ENCODE peak calls at places on chromosomes 7 and 10, in eight cellular contexts. H is IMR-90, Q is HCT116, F is NB4, N is H1, I is ovary, S is tibial nerve, O is endothelial cell of umbilical vein. J is an unnamed sample.

GRCh38 chr10:124946945-124947344 is 5.0 kb downstream of the ZRANB1 start:
- DNase-seq in O (no peak), Q (no peak), N (no peak), F (no peak), S (no peak), I (no peak), H (no peak), J (peak)

GRCh38 chr10:60288291-60288690 is 101.4 kb downstream of the ANK3 start:
- DNase-seq in S (no peak), F (no peak), Q (no peak), I (no peak), H (no peak), O (no peak), N (no peak), J (no peak)

GRCh38 chr7:64183126-64183742 is 23.8 kb upstream of the ZNF735 start:
- DNase-seq in O (no peak), S (no peak), H (no peak), N (no peak), I (peak), F (peak), Q (no peak), J (peak)

GRCh38 chr10:103145860-103146466 is 47.1 kb downstream of the NT5C2 start:
- DNase-seq in Q (peak), S (peak), F (peak), O (peak), I (peak), N (no peak), H (peak), J (peak)

GRCh38 chr7:434891-435486 is 84.7 kb downstream of the PDGFA start:
- DNase-seq in O (peak), H (no peak), I (no peak), F (no peak), S (no peak), Q (no peak), N (peak), J (no peak)

GRCh38 chr7:150372271-150373048 is 3.8 kb downstream of the REPIN1 start:
- DNase-seq in I (no peak), N (no peak), Q (no peak), F (no peak), O (no peak), S (no peak), H (no peak), J (no peak)

GRCh38 chr10:122181055-122181732 is 89.9 kb upstream of the BTBD16 start:
- DNase-seq in I (no peak), S (no peak), Q (no peak), F (no peak), N (no peak), O (peak), H (peak), J (no peak)

GRCh38 chr7:117875566-117875965 is 2.3 kb upstream of the CTTNBP2 start:
- DNase-seq in H (peak), O (no peak), I (no peak), N (peak), F (peak), Q (peak), S (no peak), J (no peak)

GRCh38 chr10:70913546-70914240 is 25.3 kb upstream of the PCBD1 start:
- DNase-seq in N (no peak), O (no peak), Q (no peak), H (no peak), I (no peak), F (no peak), S (no peak), J (no peak)

GRCh38 chr10:70985824-70986336 is 97.5 kb upstream of the PCBD1 start:
- DNase-seq in S (no peak), O (no peak), H (no peak), N (no peak), Q (no peak), I (no peak), F (peak), J (no peak)

GRCh38 chr7:140640060-140640611 is 477 bp downstream of the DENND2A start:
- DNase-seq in N (no peak), S (no peak), I (peak), H (peak), Q (no peak), F (peak), O (no peak), J (no peak)

GRCh38 chr7:155741805-155742204 is 70.5 kb downstream of the SHH start:
- DNase-seq in I (no peak), O (no peak), Q (no peak), N (no peak), H (no peak), F (no peak), S (no peak), J (no peak)

GRCh38 chr10:103696411-103697145 is 158.8 kb downstream of the SH3PXD2A start:
- DNase-seq in F (peak), O (peak), H (peak), Q (peak), I (no peak), N (peak), S (no peak), J (peak)

GRCh38 chr7:108442039-108442568 is 14.1 kb downstream of the NRCAM start:
- DNase-seq in I (no peak), H (no peak), S (no peak), Q (peak), N (no peak), O (peak), F (no peak), J (no peak)

GRCh38 chr10:77865585-77866324 is 60.8 kb downstream of the DLG5 start:
- DNase-seq in O (no peak), H (no peak), S (no peak), Q (no peak), N (no peak), I (no peak), F (no peak), J (no peak)

GRCh38 chr7:7707756-7708310 is 10.6 kb downstream of the RPA3 start:
- DNase-seq in N (peak), O (peak), F (no peak), H (peak), I (no peak), Q (no peak), S (no peak), J (no peak)

GRCh38 chr10:63165249-63165648 is 32.1 kb downstream of the NRBF2 start:
- DNase-seq in O (no peak), H (no peak), Q (no peak), N (no peak), I (no peak), S (no peak), F (no peak), J (no peak)

GRCh38 chr7:64883113-64883905 is 19.8 kb upstream of the ZNF273 start:
- DNase-seq in H (no peak), Q (no peak), N (no peak), O (no peak), S (no peak), I (peak), F (no peak), J (no peak)

GRCh38 chr10:69438531-69439349 is 12.5 kb upstream of the TSPAN15 start:
- DNase-seq in N (no peak), Q (peak), O (no peak), I (no peak), S (no peak), F (peak), H (peak), J (no peak)

GRCh38 chr7:31122649-31123058 is 70.5 kb downstream of the ADCYAP1R1 start:
- DNase-seq in O (peak), Q (peak), S (peak), H (peak), F (peak), I (peak), N (peak), J (peak)

GRCh38 chr7:98619450-98620321 is 2.6 kb downstream of the NPTX2 start:
- DNase-seq in S (no peak), H (peak), O (no peak), I (no peak), F (peak), N (no peak), Q (no peak), J (no peak)

GRCh38 chr7:114931656-114932011 is 9.7 kb downstream of the MDFIC start:
- DNase-seq in H (no peak), I (no peak), S (no peak), Q (no peak), O (no peak), N (no peak), F (no peak), J (no peak)

GRCh38 chr10:116097239-116097751 is 175.7 kb downstream of the GFRA1 start:
- DNase-seq in I (no peak), H (no peak), O (no peak), S (no peak), Q (no peak), F (no peak), N (no peak), J (no peak)

GRCh38 chr7:107014381-107015023 is 30.0 kb upstream of the PRKAR2B start:
- DNase-seq in I (no peak), F (no peak), Q (no peak), O (peak), S (no peak), H (peak), N (no peak), J (peak)

GRCh38 chr10:85614566-85614965 is 752.0 kb downstream of the GRID1 start:
- DNase-seq in N (no peak), O (no peak), H (no peak), F (peak), S (no peak), Q (no peak), I (no peak), J (no peak)

GRCh38 chr10:11533328-11533781 is 78.1 kb downstream of the USP6NL start:
- DNase-seq in N (no peak), H (peak), Q (no peak), I (no peak), S (no peak), F (peak), O (no peak), J (peak)

GRCh38 chr7:50679218-50680007 is 103.3 kb downstream of the GRB10 start:
- DNase-seq in Q (peak), F (peak), S (no peak), N (no peak), I (no peak), H (peak), O (peak), J (peak)
- TF ChIP-seq POLR2A in Q (no peak), F (no peak), S (no peak), N (no peak), I (no peak), H (no peak), O (no peak), J (no peak)

GRCh38 chr7:32586291-32587221 is 91.3 kb downstream of the AVL9 start:
- DNase-seq in S (no peak), Q (no peak), F (peak), H (peak), N (no peak), O (peak), I (no peak), J (peak)
- TF ChIP-seq POLR2A in S (no peak), Q (no peak), F (peak), H (no peak), N (peak), O (peak), I (no peak), J (no peak)

DNA sequence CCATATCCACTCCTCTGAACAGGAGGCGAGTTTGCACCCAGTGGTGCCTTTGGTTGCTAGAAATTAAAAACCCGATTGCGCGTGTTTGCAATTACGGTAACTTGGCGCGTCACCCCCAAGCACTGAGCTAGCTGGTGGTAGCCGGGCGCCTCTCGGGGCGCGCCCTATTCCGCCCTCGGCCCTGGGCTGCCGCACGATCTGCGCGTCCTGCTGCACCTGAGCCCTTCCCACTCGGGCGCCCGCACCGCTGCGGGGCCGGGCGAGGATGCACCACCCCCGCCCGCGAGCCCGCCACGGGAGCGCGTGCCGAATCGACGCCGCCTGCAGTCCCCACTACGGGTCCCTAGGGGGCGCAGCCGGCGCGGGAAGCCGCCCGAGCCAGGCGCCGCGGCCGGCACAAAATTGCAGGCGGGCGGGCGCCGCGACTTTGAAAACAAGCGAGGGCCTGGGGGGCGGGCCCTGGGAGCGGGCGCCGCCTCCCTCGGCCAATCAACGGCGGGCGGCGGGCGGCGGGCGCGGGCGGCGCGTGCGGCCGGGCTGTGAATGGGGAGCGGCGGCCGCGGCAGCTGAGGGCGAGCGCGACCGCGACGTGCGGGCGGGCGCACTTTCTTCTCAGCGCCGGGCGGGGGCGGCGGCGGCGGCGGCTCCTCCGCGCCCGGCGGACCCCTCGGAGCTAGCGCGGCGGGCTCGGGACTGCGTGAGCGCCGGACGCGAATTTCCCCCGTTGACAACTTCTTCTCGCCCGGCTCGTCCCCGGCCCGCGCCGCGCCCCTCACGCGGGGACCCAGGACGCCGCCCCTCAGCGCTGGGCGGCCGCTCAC is at the start of gene SDK1:
- DNase-seq in I (peak), Q (peak), F (peak), N (peak), O (peak), H (peak), S (peak), J (peak)
- TF ChIP-seq POLR2A in I (no peak), Q (no peak), F (no peak), N (no peak), O (no peak), H (no peak), S (no peak), J (no peak)

GRCh38 chr7:14817829-14818228 is 84.7 kb downstream of the DGKB start:
- DNase-seq in Q (no peak), H (no peak), I (no peak), S (no peak), N (no peak), O (no peak), F (no peak), J (no peak)
- TF ChIP-seq POLR2A in Q (no peak), H (no peak), I (no peak), S (no peak), N (no peak), O (no peak), F (no peak), J (no peak)

DNA sequence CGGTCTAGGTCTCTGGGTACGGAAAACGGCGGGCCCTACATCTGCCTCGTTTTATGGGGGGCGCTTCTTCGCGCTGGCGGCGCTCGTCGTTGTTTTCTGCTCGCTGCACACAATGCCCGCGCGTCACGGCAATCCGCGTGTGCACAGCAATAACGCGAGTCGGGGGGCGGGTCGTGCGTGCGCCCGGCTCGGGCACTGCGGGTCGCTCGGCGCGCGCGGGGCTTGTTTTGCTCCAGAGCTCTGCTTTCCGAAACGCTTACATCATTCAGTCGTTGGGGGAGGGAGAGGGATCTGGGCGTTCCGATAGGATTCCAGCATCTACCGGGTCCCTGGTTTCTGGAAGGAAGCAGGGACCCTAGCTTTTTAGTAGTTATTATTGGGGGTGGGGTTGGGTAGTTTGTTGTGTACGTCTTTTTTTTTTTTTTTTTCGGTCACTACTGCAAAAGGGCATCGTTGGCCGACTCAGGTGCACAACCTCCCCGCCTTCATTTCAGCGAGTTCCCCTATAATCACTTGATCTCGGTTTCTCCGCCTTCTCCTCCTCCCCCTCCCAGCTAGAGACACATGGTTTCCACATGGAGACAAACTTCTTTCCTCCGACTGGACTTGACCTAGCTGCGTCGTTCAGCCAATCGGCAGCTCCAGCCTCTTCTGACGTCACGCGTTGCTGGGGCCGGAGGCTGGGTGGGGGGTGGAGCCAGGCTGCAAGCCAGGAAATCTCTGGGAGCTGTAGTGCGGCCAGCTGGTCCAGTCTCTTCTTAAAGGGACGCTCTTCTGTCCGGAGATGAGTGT is 3.5 kb downstream of the MXI1 start:
- DNase-seq in H (peak), S (peak), F (peak), I (peak), O (peak), Q (peak), N (peak), J (peak)
- TF ChIP-seq POLR2A in H (no peak), S (peak), F (peak), I (peak), O (no peak), Q (peak), N (peak), J (peak)

GRCh38 chr7:110257673-110258072 is 833.3 kb upstream of the LRRN3 start:
- DNase-seq in F (no peak), N (no peak), O (no peak), H (no peak), Q (no peak), S (no peak), I (no peak), J (no peak)

GRCh38 chr7:110253083-110253482 is 837.8 kb upstream of the LRRN3 start:
- DNase-seq in I (no peak), S (no peak), O (no peak), N (no peak), F (no peak), H (peak), Q (no peak), J (no peak)
- TF ChIP-seq POLR2A in I (no peak), S (no peak), O (no peak), N (no peak), F (no peak), H (no peak), Q (no peak), J (no peak)

DNA sequence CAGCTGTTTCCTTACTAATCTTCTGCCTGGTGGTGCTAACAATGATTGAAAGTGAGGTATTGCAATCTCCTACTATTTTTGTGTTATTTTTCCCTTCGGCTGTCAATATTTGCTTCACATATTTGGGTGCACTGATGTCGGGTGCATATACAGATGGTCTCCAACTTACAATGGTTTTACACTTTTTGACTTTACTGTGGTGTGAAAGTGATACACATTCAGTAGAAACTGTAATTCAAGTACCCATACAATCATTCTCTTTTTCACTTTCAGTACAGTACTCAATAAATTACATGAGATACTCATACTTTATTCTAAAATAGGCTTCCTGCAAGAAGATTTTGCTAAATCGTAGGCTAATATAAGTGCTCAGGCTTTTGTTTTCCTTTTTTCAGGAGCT is 73.2 kb downstream of the RNF216 start:
- DNase-seq in O (no peak), S (no peak), I (no peak), H (no peak), F (no peak), Q (no peak), N (no peak), J (no peak)
- TF ChIP-seq POLR2A in O (no peak), S (no peak), I (no peak), H (no peak), F (no peak), Q (no peak), N (no peak), J (no peak)

J was measured in erythroblast.